ENCODE peak calls at places on chromosomes 16 and 17, in six cellular contexts. One of them, this sample, is unnamed.

GRCh38 chr17:19568016-19568350 is 34.3 kb downstream of the SLC47A1 start:
- DNase-seq in M059J: no peak
- DNase-seq in lung microvascular endothelial cell: no peak
- DNase-seq in DMS 273 treated with DMSO at 0.1 percent for 48 hours: no peak
- DNase-seq in GM13977: no peak
- DNase-seq in activated CD8-positive, alpha-beta memory T cell treated with anti-CD3 and anti-CD28 coated beads, Interleukin-2, amount 50 U/mL, for 48 hours: no peak
- DNase-seq in this sample: no peak

GRCh38 chr17:2020721-2021120 is 4.4 kb downstream of the RTN4RL1 start:
- DNase-seq in M059J: no peak
- DNase-seq in lung microvascular endothelial cell: no peak
- DNase-seq in DMS 273 treated with DMSO at 0.1 percent for 48 hours: no peak
- DNase-seq in GM13977: no peak
- DNase-seq in activated CD8-positive, alpha-beta memory T cell treated with anti-CD3 and anti-CD28 coated beads, Interleukin-2, amount 50 U/mL, for 48 hours: no peak
- DNase-seq in this sample: no peak

GRCh38 chr16:64211306-64211705 is 910.6 kb downstream of the CDH11 start:
- DNase-seq in M059J: peak
- DNase-seq in lung microvascular endothelial cell: no peak
- DNase-seq in DMS 273 treated with DMSO at 0.1 percent for 48 hours: no peak
- DNase-seq in GM13977: no peak
- DNase-seq in activated CD8-positive, alpha-beta memory T cell treated with anti-CD3 and anti-CD28 coated beads, Interleukin-2, amount 50 U/mL, for 48 hours: no peak
- DNase-seq in this sample: no peak

GRCh38 chr16:86836503-86837125 is 258.3 kb downstream of the FOXL1 start:
- DNase-seq in M059J: peak
- DNase-seq in lung microvascular endothelial cell: peak
- DNase-seq in DMS 273 treated with DMSO at 0.1 percent for 48 hours: no peak
- DNase-seq in GM13977: no peak
- DNase-seq in activated CD8-positive, alpha-beta memory T cell treated with anti-CD3 and anti-CD28 coated beads, Interleukin-2, amount 50 U/mL, for 48 hours: no peak
- DNase-seq in this sample: no peak

GRCh38 chr16:22161999-22162657 is at the start of gene SDR42E2:
- DNase-seq in M059J: no peak
- DNase-seq in lung microvascular endothelial cell: no peak
- DNase-seq in DMS 273 treated with DMSO at 0.1 percent for 48 hours: no peak
- DNase-seq in GM13977: peak
- DNase-seq in activated CD8-positive, alpha-beta memory T cell treated with anti-CD3 and anti-CD28 coated beads, Interleukin-2, amount 50 U/mL, for 48 hours: peak
- DNase-seq in this sample: no peak

GRCh38 chr17:13984956-13985355 is 84.3 kb upstream of the COX10 start:
- DNase-seq in M059J: no peak
- DNase-seq in lung microvascular endothelial cell: no peak
- DNase-seq in DMS 273 treated with DMSO at 0.1 percent for 48 hours: no peak
- DNase-seq in GM13977: no peak
- DNase-seq in activated CD8-positive, alpha-beta memory T cell treated with anti-CD3 and anti-CD28 coated beads, Interleukin-2, amount 50 U/mL, for 48 hours: no peak
- DNase-seq in this sample: no peak

GRCh38 chr17:45231481-45232116 is 9.9 kb downstream of the FMNL1 start:
- DNase-seq in M059J: no peak
- DNase-seq in lung microvascular endothelial cell: no peak
- DNase-seq in DMS 273 treated with DMSO at 0.1 percent for 48 hours: no peak
- DNase-seq in GM13977: no peak
- DNase-seq in activated CD8-positive, alpha-beta memory T cell treated with anti-CD3 and anti-CD28 coated beads, Interleukin-2, amount 50 U/mL, for 48 hours: no peak
- DNase-seq in this sample: no peak

GRCh38 chr16:89448656-89449055 is 41.7 kb downstream of the ANKRD11 start:
- DNase-seq in M059J: no peak
- DNase-seq in lung microvascular endothelial cell: peak
- DNase-seq in DMS 273 treated with DMSO at 0.1 percent for 48 hours: peak
- DNase-seq in GM13977: no peak
- DNase-seq in activated CD8-positive, alpha-beta memory T cell treated with anti-CD3 and anti-CD28 coated beads, Interleukin-2, amount 50 U/mL, for 48 hours: no peak
- DNase-seq in this sample: no peak

GRCh38 chr17:19457046-19457445 is 46.0 kb downstream of the RNF112 start:
- DNase-seq in M059J: no peak
- DNase-seq in lung microvascular endothelial cell: no peak
- DNase-seq in DMS 273 treated with DMSO at 0.1 percent for 48 hours: no peak
- DNase-seq in GM13977: no peak
- DNase-seq in activated CD8-positive, alpha-beta memory T cell treated with anti-CD3 and anti-CD28 coated beads, Interleukin-2, amount 50 U/mL, for 48 hours: no peak
- DNase-seq in this sample: no peak

GRCh38 chr16:48498761-48499600 is 111.0 kb downstream of the N4BP1 start:
- DNase-seq in M059J: peak
- DNase-seq in lung microvascular endothelial cell: peak
- DNase-seq in DMS 273 treated with DMSO at 0.1 percent for 48 hours: no peak
- DNase-seq in GM13977: no peak
- DNase-seq in activated CD8-positive, alpha-beta memory T cell treated with anti-CD3 and anti-CD28 coated beads, Interleukin-2, amount 50 U/mL, for 48 hours: no peak
- DNase-seq in this sample: no peak

GRCh38 chr17:7060165-7060890 is 16.4 kb upstream of the SLC16A11 start:
- DNase-seq in M059J: peak
- DNase-seq in lung microvascular endothelial cell: peak
- DNase-seq in DMS 273 treated with DMSO at 0.1 percent for 48 hours: no peak
- DNase-seq in GM13977: no peak
- DNase-seq in activated CD8-positive, alpha-beta memory T cell treated with anti-CD3 and anti-CD28 coated beads, Interleukin-2, amount 50 U/mL, for 48 hours: peak
- DNase-seq in this sample: no peak

GRCh38 chr17:37124074-37124824 is 175.5 kb downstream of the AATF start:
- DNase-seq in M059J: no peak
- DNase-seq in lung microvascular endothelial cell: no peak
- DNase-seq in DMS 273 treated with DMSO at 0.1 percent for 48 hours: no peak
- DNase-seq in GM13977: no peak
- DNase-seq in activated CD8-positive, alpha-beta memory T cell treated with anti-CD3 and anti-CD28 coated beads, Interleukin-2, amount 50 U/mL, for 48 hours: no peak
- DNase-seq in this sample: no peak

GRCh38 chr17:63961355-63962207 is 11.1 kb downstream of the SCN4A start:
- DNase-seq in M059J: peak
- DNase-seq in lung microvascular endothelial cell: peak
- DNase-seq in DMS 273 treated with DMSO at 0.1 percent for 48 hours: no peak
- DNase-seq in GM13977: peak
- DNase-seq in activated CD8-positive, alpha-beta memory T cell treated with anti-CD3 and anti-CD28 coated beads, Interleukin-2, amount 50 U/mL, for 48 hours: peak
- DNase-seq in this sample: no peak

GRCh38 chr16:12271006-12271405 is 294.5 kb downstream of the SNX29 start:
- DNase-seq in M059J: peak
- DNase-seq in lung microvascular endothelial cell: peak
- DNase-seq in DMS 273 treated with DMSO at 0.1 percent for 48 hours: no peak
- DNase-seq in GM13977: no peak
- DNase-seq in activated CD8-positive, alpha-beta memory T cell treated with anti-CD3 and anti-CD28 coated beads, Interleukin-2, amount 50 U/mL, for 48 hours: no peak
- DNase-seq in this sample: no peak

GRCh38 chr17:44960654-44961053 is 7.4 kb downstream of the C1QL1 start:
- DNase-seq in M059J: peak
- DNase-seq in lung microvascular endothelial cell: no peak
- DNase-seq in DMS 273 treated with DMSO at 0.1 percent for 48 hours: no peak
- DNase-seq in GM13977: no peak
- DNase-seq in activated CD8-positive, alpha-beta memory T cell treated with anti-CD3 and anti-CD28 coated beads, Interleukin-2, amount 50 U/mL, for 48 hours: no peak
- DNase-seq in this sample: no peak

GRCh38 chr17:73342549-73343167 is 30.9 kb upstream of the CDC42EP4 start:
- DNase-seq in M059J: no peak
- DNase-seq in lung microvascular endothelial cell: no peak
- DNase-seq in DMS 273 treated with DMSO at 0.1 percent for 48 hours: no peak
- DNase-seq in GM13977: no peak
- DNase-seq in activated CD8-positive, alpha-beta memory T cell treated with anti-CD3 and anti-CD28 coated beads, Interleukin-2, amount 50 U/mL, for 48 hours: no peak
- DNase-seq in this sample: no peak

GRCh38 chr17:77308768-77309726 is 168.3 kb downstream of the SEC14L1 start:
- DNase-seq in M059J: peak
- DNase-seq in lung microvascular endothelial cell: peak
- DNase-seq in DMS 273 treated with DMSO at 0.1 percent for 48 hours: no peak
- DNase-seq in GM13977: no peak
- DNase-seq in activated CD8-positive, alpha-beta memory T cell treated with anti-CD3 and anti-CD28 coated beads, Interleukin-2, amount 50 U/mL, for 48 hours: no peak
- DNase-seq in this sample: no peak

GRCh38 chr17:3698139-3698538 is 2.2 kb upstream of the P2RX5 start:
- DNase-seq in M059J: no peak
- DNase-seq in lung microvascular endothelial cell: no peak
- DNase-seq in DMS 273 treated with DMSO at 0.1 percent for 48 hours: no peak
- DNase-seq in GM13977: no peak
- DNase-seq in activated CD8-positive, alpha-beta memory T cell treated with anti-CD3 and anti-CD28 coated beads, Interleukin-2, amount 50 U/mL, for 48 hours: no peak
- DNase-seq in this sample: no peak

GRCh38 chr17:63356275-63356905 is 89.7 kb downstream of the CYB561 start:
- DNase-seq in M059J: peak
- DNase-seq in lung microvascular endothelial cell: peak
- DNase-seq in DMS 273 treated with DMSO at 0.1 percent for 48 hours: no peak
- DNase-seq in GM13977: no peak
- DNase-seq in activated CD8-positive, alpha-beta memory T cell treated with anti-CD3 and anti-CD28 coated beads, Interleukin-2, amount 50 U/mL, for 48 hours: no peak
- DNase-seq in this sample: no peak